ENCODE peak calls at places on chromosome X, in eight cellular contexts. One of them, this sample, is unnamed. For H3K4me1, the result is how much of the 10 kb centered on the place peaks cover.

GRCh38 chrX:115065304-115065703 is 47.9 kb upstream of the IL13RA2 start:
- DNase-seq in BE2C: no peak
- DNase-seq in stomach: no peak
- DNase-seq in astrocyte: no peak
- DNase-seq in Caco-2: no peak
- DNase-seq in heart right ventricle: no peak
- DNase-seq in CD8-positive, alpha-beta memory T cell: no peak
- DNase-seq in Karpas-422: no peak
- DNase-seq in this sample: no peak

GRCh38 chrX:53089224-53089842 is 4.6 kb upstream of the KANTR start:
- DNase-seq in BE2C: peak
- DNase-seq in stomach: peak
- DNase-seq in astrocyte: peak
- DNase-seq in Caco-2: peak
- DNase-seq in heart right ventricle: no peak
- DNase-seq in CD8-positive, alpha-beta memory T cell: peak
- DNase-seq in Karpas-422: peak
- DNase-seq in this sample: peak

GRCh38 chrX:123561439-123562215 is 171.2 kb downstream of the THOC2 start:
- DNase-seq in BE2C: no peak
- DNase-seq in stomach: no peak
- DNase-seq in astrocyte: no peak
- DNase-seq in Caco-2: no peak
- DNase-seq in heart right ventricle: no peak
- DNase-seq in CD8-positive, alpha-beta memory T cell: no peak
- DNase-seq in Karpas-422: no peak
- DNase-seq in this sample: no peak

GRCh38 chrX:15816886-15817285 is 26.6 kb downstream of the ZRSR2 start:
- DNase-seq in BE2C: no peak
- DNase-seq in stomach: no peak
- DNase-seq in astrocyte: peak
- DNase-seq in Caco-2: no peak
- DNase-seq in heart right ventricle: no peak
- DNase-seq in CD8-positive, alpha-beta memory T cell: peak
- DNase-seq in Karpas-422: no peak
- DNase-seq in this sample: no peak

GRCh38 chrX:614136-614535 is 16.5 kb upstream of the SHOX start:
- DNase-seq in BE2C: no peak
- DNase-seq in stomach: no peak
- DNase-seq in astrocyte: no peak
- DNase-seq in Caco-2: no peak
- DNase-seq in heart right ventricle: no peak
- DNase-seq in CD8-positive, alpha-beta memory T cell: no peak
- DNase-seq in Karpas-422: no peak
- DNase-seq in this sample: no peak

GRCh38 chrX:138756234-138756633 is 44.7 kb upstream of the FGF13 start:
- DNase-seq in BE2C: no peak
- DNase-seq in stomach: no peak
- DNase-seq in astrocyte: peak
- DNase-seq in Caco-2: peak
- DNase-seq in heart right ventricle: peak
- DNase-seq in CD8-positive, alpha-beta memory T cell: no peak
- DNase-seq in Karpas-422: no peak
- DNase-seq in this sample: no peak

GRCh38 chrX:122850326-122850725 is 333.8 kb upstream of the GRIA3 start:
- DNase-seq in BE2C: no peak
- DNase-seq in stomach: no peak
- DNase-seq in astrocyte: peak
- DNase-seq in Caco-2: no peak
- DNase-seq in heart right ventricle: no peak
- DNase-seq in CD8-positive, alpha-beta memory T cell: no peak
- DNase-seq in Karpas-422: no peak
- DNase-seq in this sample: no peak

GRCh38 chrX:9153299-9153698 is 119.4 kb upstream of the FAM9B start:
- DNase-seq in BE2C: no peak
- DNase-seq in stomach: no peak
- DNase-seq in astrocyte: peak
- DNase-seq in Caco-2: no peak
- DNase-seq in heart right ventricle: no peak
- DNase-seq in CD8-positive, alpha-beta memory T cell: no peak
- DNase-seq in Karpas-422: no peak
- DNase-seq in this sample: no peak

GRCh38 chrX:20270557-20270880 is 3.8 kb upstream of the RPS6KA3 start:
- DNase-seq in BE2C: no peak
- DNase-seq in stomach: no peak
- DNase-seq in astrocyte: peak
- DNase-seq in Caco-2: no peak
- DNase-seq in heart right ventricle: no peak
- DNase-seq in CD8-positive, alpha-beta memory T cell: no peak
- DNase-seq in Karpas-422: no peak
- DNase-seq in this sample: no peak

GRCh38 chrX:130401415-130402210 is at the start of gene RBMX2:
- DNase-seq in BE2C: peak
- DNase-seq in stomach: peak
- DNase-seq in astrocyte: peak
- DNase-seq in Caco-2: peak
- DNase-seq in heart right ventricle: peak
- DNase-seq in CD8-positive, alpha-beta memory T cell: peak
- DNase-seq in Karpas-422: peak
- DNase-seq in this sample: peak

GRCh38 chrX:103157511-103158316 is 57.2 kb upstream of the BEX4 start:
- DNase-seq in BE2C: peak
- DNase-seq in stomach: no peak
- DNase-seq in astrocyte: peak
- DNase-seq in Caco-2: peak
- DNase-seq in heart right ventricle: no peak
- DNase-seq in CD8-positive, alpha-beta memory T cell: no peak
- DNase-seq in Karpas-422: peak
- DNase-seq in this sample: no peak

GRCh38 chrX:40449396-40449795 is 131.4 kb upstream of the ATP6AP2 start:
- DNase-seq in BE2C: peak
- DNase-seq in stomach: no peak
- DNase-seq in astrocyte: no peak
- DNase-seq in Caco-2: no peak
- DNase-seq in heart right ventricle: no peak
- DNase-seq in CD8-positive, alpha-beta memory T cell: no peak
- DNase-seq in Karpas-422: no peak
- DNase-seq in this sample: peak

GRCh38 chrX:71917621-71918341 is 7.1 kb downstream of the NHSL2 start:
- DNase-seq in BE2C: no peak
- DNase-seq in stomach: no peak
- DNase-seq in astrocyte: peak
- DNase-seq in Caco-2: no peak
- DNase-seq in heart right ventricle: no peak
- DNase-seq in CD8-positive, alpha-beta memory T cell: no peak
- DNase-seq in Karpas-422: no peak
- DNase-seq in this sample: no peak

GRCh38 chrX:21691512-21692018 is 33.4 kb upstream of the KLHL34 start:
- DNase-seq in BE2C: no peak
- DNase-seq in stomach: no peak
- DNase-seq in astrocyte: no peak
- DNase-seq in Caco-2: no peak
- DNase-seq in heart right ventricle: no peak
- DNase-seq in CD8-positive, alpha-beta memory T cell: no peak
- DNase-seq in Karpas-422: no peak
- DNase-seq in this sample: no peak

GRCh38 chrX:72316408-72317079 is 10.8 kb upstream of the CITED1 start:
- DNase-seq in BE2C: no peak
- DNase-seq in stomach: no peak
- DNase-seq in astrocyte: no peak
- DNase-seq in Caco-2: no peak
- DNase-seq in heart right ventricle: no peak
- DNase-seq in CD8-positive, alpha-beta memory T cell: no peak
- DNase-seq in Karpas-422: no peak
- DNase-seq in this sample: no peak

GRCh38 chrX:71253253-71254091 is 468 bp downstream of the ZMYM3 start:
- DNase-seq in BE2C: peak
- DNase-seq in stomach: peak
- DNase-seq in astrocyte: peak
- DNase-seq in Caco-2: peak
- DNase-seq in heart right ventricle: peak
- DNase-seq in CD8-positive, alpha-beta memory T cell: peak
- DNase-seq in Karpas-422: peak
- DNase-seq in this sample: peak

GRCh38 chrX:24465524-24465850 is 401 bp downstream of the PDK3 start:
- DNase-seq in BE2C: no peak
- DNase-seq in stomach: no peak
- DNase-seq in astrocyte: no peak
- DNase-seq in Caco-2: no peak
- DNase-seq in heart right ventricle: no peak
- DNase-seq in CD8-positive, alpha-beta memory T cell: no peak
- DNase-seq in Karpas-422: no peak
- DNase-seq in this sample: no peak

GRCh38 chrX:147738260-147738659 is 173.5 kb upstream of the FMR1 start:
- DNase-seq in BE2C: no peak
- DNase-seq in stomach: no peak
- DNase-seq in astrocyte: no peak
- DNase-seq in Caco-2: no peak
- DNase-seq in heart right ventricle: no peak
- DNase-seq in CD8-positive, alpha-beta memory T cell: no peak
- DNase-seq in Karpas-422: no peak
- DNase-seq in this sample: no peak

DNA sequence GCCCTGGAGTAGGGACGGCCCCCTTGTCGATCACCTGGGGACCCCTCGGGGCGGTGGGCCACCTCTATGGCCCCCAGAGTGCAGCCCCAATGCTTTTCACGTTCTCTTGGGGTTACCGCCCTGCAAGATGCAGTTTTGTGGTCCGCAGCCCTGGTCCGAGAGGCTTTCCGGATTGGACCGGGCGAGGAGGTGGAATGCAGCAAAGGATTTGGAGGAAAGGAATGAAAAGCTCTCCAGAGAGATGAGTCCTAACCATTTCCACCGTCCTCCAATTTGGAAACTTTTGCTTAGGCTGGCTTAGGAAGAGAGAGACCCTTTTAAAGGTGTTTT is 601 bp downstream of the SLC25A43 start:
- DNase-seq in BE2C: no peak
- DNase-seq in stomach: no peak
- DNase-seq in astrocyte: peak
- DNase-seq in Caco-2: peak
- DNase-seq in heart right ventricle: no peak
- DNase-seq in CD8-positive, alpha-beta memory T cell: no peak
- DNase-seq in Karpas-422: no peak
- DNase-seq in this sample: no peak
- H3K4me1 ChIP-seq in BE2C: under half
- H3K4me1 ChIP-seq in stomach: under half
- H3K4me1 ChIP-seq in astrocyte: under half
- H3K4me1 ChIP-seq in Caco-2: under half
- H3K4me1 ChIP-seq in heart right ventricle: under half
- H3K4me1 ChIP-seq in CD8-positive, alpha-beta memory T cell: under half
- H3K4me1 ChIP-seq in Karpas-422: under half
- H3K4me1 ChIP-seq in this sample: under half

GRCh38 chrX:154359362-154360154 is 14.9 kb downstream of the FLNA start:
- DNase-seq in BE2C: no peak
- DNase-seq in stomach: no peak
- DNase-seq in astrocyte: no peak
- DNase-seq in Caco-2: no peak
- DNase-seq in heart right ventricle: no peak
- DNase-seq in CD8-positive, alpha-beta memory T cell: no peak
- DNase-seq in Karpas-422: no peak
- DNase-seq in this sample: no peak
- H3K4me1 ChIP-seq in BE2C: under half
- H3K4me1 ChIP-seq in stomach: under half
- H3K4me1 ChIP-seq in astrocyte: under half
- H3K4me1 ChIP-seq in Caco-2: under half
- H3K4me1 ChIP-seq in heart right ventricle: under half
- H3K4me1 ChIP-seq in CD8-positive, alpha-beta memory T cell: under half
- H3K4me1 ChIP-seq in Karpas-422: under half
- H3K4me1 ChIP-seq in this sample: under half

GRCh38 chrX:69280956-69281355 is 115.7 kb upstream of the PJA1 start:
- DNase-seq in BE2C: no peak
- DNase-seq in stomach: no peak
- DNase-seq in astrocyte: no peak
- DNase-seq in Caco-2: no peak
- DNase-seq in heart right ventricle: no peak
- DNase-seq in CD8-positive, alpha-beta memory T cell: no peak
- DNase-seq in Karpas-422: no peak
- DNase-seq in this sample: no peak
- H3K4me1 ChIP-seq in BE2C: under half
- H3K4me1 ChIP-seq in stomach: half or more
- H3K4me1 ChIP-seq in astrocyte: under half
- H3K4me1 ChIP-seq in Caco-2: under half
- H3K4me1 ChIP-seq in heart right ventricle: under half
- H3K4me1 ChIP-seq in CD8-positive, alpha-beta memory T cell: under half
- H3K4me1 ChIP-seq in Karpas-422: under half
- H3K4me1 ChIP-seq in this sample: under half

GRCh38 chrX:13000311-13000811 is 25.5 kb downstream of the TMSB4X start:
- DNase-seq in BE2C: no peak
- DNase-seq in stomach: no peak
- DNase-seq in astrocyte: no peak
- DNase-seq in Caco-2: no peak
- DNase-seq in heart right ventricle: no peak
- DNase-seq in CD8-positive, alpha-beta memory T cell: peak
- DNase-seq in Karpas-422: peak
- DNase-seq in this sample: peak

GRCh38 chrX:12999422-12999821 is 24.5 kb downstream of the TMSB4X start:
- DNase-seq in BE2C: no peak
- DNase-seq in stomach: no peak
- DNase-seq in astrocyte: no peak
- DNase-seq in Caco-2: no peak
- DNase-seq in heart right ventricle: no peak
- DNase-seq in CD8-positive, alpha-beta memory T cell: peak
- DNase-seq in Karpas-422: peak
- DNase-seq in this sample: no peak

GRCh38 chrX:13001097-13001496 is 26.2 kb downstream of the TMSB4X start:
- DNase-seq in BE2C: no peak
- DNase-seq in stomach: no peak
- DNase-seq in astrocyte: no peak
- DNase-seq in Caco-2: no peak
- DNase-seq in heart right ventricle: no peak
- DNase-seq in CD8-positive, alpha-beta memory T cell: no peak
- DNase-seq in Karpas-422: no peak
- DNase-seq in this sample: no peak

GRCh38 chrX:13005671-13006473 is 31.0 kb downstream of the TMSB4X start:
- DNase-seq in BE2C: no peak
- DNase-seq in stomach: peak
- DNase-seq in astrocyte: peak
- DNase-seq in Caco-2: no peak
- DNase-seq in heart right ventricle: no peak
- DNase-seq in CD8-positive, alpha-beta memory T cell: no peak
- DNase-seq in Karpas-422: peak
- DNase-seq in this sample: no peak

DNA sequence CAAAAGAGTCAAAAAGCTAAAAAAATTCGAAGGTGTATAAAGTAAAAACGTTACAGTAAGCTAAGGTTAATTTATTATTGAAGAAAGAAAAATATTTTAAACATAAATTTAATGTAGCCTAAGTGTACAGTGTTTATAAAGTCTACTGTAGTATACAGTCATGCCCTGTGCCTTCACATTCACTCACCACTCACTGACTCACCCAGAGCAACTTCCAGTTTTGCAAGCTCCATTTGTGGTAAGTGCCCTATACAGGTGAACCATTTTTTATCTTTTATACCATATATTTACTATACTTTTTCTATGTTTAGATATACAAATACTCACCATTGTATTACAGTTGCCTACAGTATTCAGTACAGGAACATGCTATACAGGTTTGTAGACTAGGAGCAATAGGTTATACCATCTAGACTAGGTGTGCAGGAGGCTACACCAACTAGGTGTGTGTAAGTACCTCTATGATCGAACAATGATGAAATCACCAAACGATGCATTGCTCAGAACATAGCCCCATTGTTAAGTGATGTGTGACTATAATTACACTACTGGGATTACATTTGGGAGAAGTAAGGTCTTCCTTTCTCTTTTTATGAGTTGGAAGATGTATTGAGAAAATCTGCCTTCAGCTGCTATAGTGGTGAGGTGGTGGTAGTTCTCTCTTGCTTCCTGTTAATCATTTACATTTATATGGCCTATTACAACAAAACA is 27.2 kb downstream of the TMSB4X start:
- DNase-seq in BE2C: no peak
- DNase-seq in stomach: no peak
- DNase-seq in astrocyte: no peak
- DNase-seq in Caco-2: peak
- DNase-seq in heart right ventricle: no peak
- DNase-seq in CD8-positive, alpha-beta memory T cell: peak
- DNase-seq in Karpas-422: peak
- DNase-seq in this sample: no peak
- H3K4me1 ChIP-seq in BE2C: under half
- H3K4me1 ChIP-seq in stomach: half or more
- H3K4me1 ChIP-seq in astrocyte: under half
- H3K4me1 ChIP-seq in Caco-2: under half
- H3K4me1 ChIP-seq in heart right ventricle: under half
- H3K4me1 ChIP-seq in CD8-positive, alpha-beta memory T cell: half or more
- H3K4me1 ChIP-seq in Karpas-422: half or more
- H3K4me1 ChIP-seq in this sample: under half